ENCODE peak calls at places on chromosome 6, in eight cellular contexts. D, S, P, U, J, A, C and L are unnamed samples. For H3K79me2 and H3K36me3, the result is how much of the 10 kb centered on the place peaks cover.

GRCh38 chr6:47477497-47478232 is at the start of gene CD2AP:
- DNase-seq in P (peak), J (peak), C (peak), A (peak), D (peak), U (peak), S (peak), L (peak)

GRCh38 chr6:14444296-14444993 is 326.9 kb downstream of the CD83 start:
- DNase-seq in S (no peak), J (no peak), P (no peak), C (no peak), A (no peak), D (no peak), U (no peak), L (no peak)

GRCh38 chr6:90294614-90294988 is 2.0 kb downstream of the BACH2 start:
- DNase-seq in C (no peak), U (no peak), P (peak), A (no peak), D (peak), S (no peak), J (peak), L (peak)

GRCh38 chr6:158938811-158939254 is 61.2 kb downstream of the RSPH3 start:
- DNase-seq in U (peak), D (peak), J (no peak), C (no peak), P (peak), S (no peak), A (peak), L (peak)

GRCh38 chr6:166751051-166751595 is 124.1 kb upstream of the RPS6KA2 start:
- DNase-seq in S (no peak), D (peak), P (peak), J (peak), C (no peak), A (no peak), U (peak), L (peak)

GRCh38 chr6:9250852-9251251 is 815.5 kb upstream of the SLC35B3 start:
- DNase-seq in D (peak), C (peak), A (peak), J (peak), S (peak), U (no peak), P (peak), L (peak)

GRCh38 chr6:16764188-16764950 is 3.1 kb upstream of the ATXN1 start:
- DNase-seq in U (peak), A (peak), J (peak), S (peak), P (no peak), C (no peak), D (peak), L (no peak)

GRCh38 chr6:35044145-35044745 is 96.9 kb downstream of the TCP11 start:
- DNase-seq in A (no peak), P (peak), C (no peak), S (no peak), U (no peak), D (peak), J (peak), L (no peak)

GRCh38 chr6:124294572-124294971 is 490.9 kb downstream of the NKAIN2 start:
- DNase-seq in U (no peak), J (peak), A (no peak), C (no peak), D (no peak), S (peak), P (no peak), L (no peak)

GRCh38 chr6:27687154-27688013 is 214.5 kb upstream of the ZNF184 start:
- DNase-seq in U (peak), C (peak), S (peak), D (peak), J (peak), A (peak), P (peak), L (peak)

GRCh38 chr6:140371360-140371870 is 997.0 kb upstream of the CITED2 start:
- DNase-seq in D (no peak), J (no peak), U (no peak), P (no peak), C (no peak), S (no peak), A (no peak), L (no peak)

GRCh38 chr6:97240222-97240621 is 42.8 kb downstream of the MMS22L start:
- DNase-seq in J (peak), S (peak), U (no peak), P (no peak), C (no peak), A (no peak), D (no peak), L (no peak)

GRCh38 chr6:75204959-75205775 is 686 bp downstream of the COL12A1 start:
- DNase-seq in D (peak), J (peak), C (no peak), S (peak), A (peak), P (peak), U (no peak), L (no peak)

GRCh38 chr6:56647172-56647762 is 4.6 kb upstream of the DST start:
- DNase-seq in J (no peak), C (no peak), P (no peak), A (no peak), S (no peak), D (no peak), U (no peak), L (no peak)

GRCh38 chr6:149608381-149608982 is 40.0 kb downstream of the KATNA1 start:
- DNase-seq in J (no peak), S (no peak), U (peak), A (no peak), D (no peak), C (no peak), P (no peak), L (no peak)

GRCh38 chr6:84428300-84428907 is 201.0 kb upstream of the CEP162 start:
- DNase-seq in D (peak), A (peak), P (peak), U (peak), J (peak), C (no peak), S (peak), L (peak)

GRCh38 chr6:148342146-148343027 is at the start of gene SASH1:
- DNase-seq in A (peak), S (peak), C (peak), U (peak), P (peak), D (peak), J (peak), L (no peak)

GRCh38 chr6:81995548-81996289 is 243.2 kb upstream of the TENT5A start:
- DNase-seq in C (no peak), P (no peak), D (no peak), A (no peak), U (no peak), S (peak), J (peak), L (no peak)

GRCh38 chr6:157634566-157634965 is 188.5 kb upstream of the SNX9 start:
- DNase-seq in A (no peak), S (no peak), J (no peak), C (no peak), D (no peak), P (no peak), U (no peak), L (no peak)

GRCh38 chr6:7919871-7920270 is 9.3 kb upstream of the TXNDC5 start:
- DNase-seq in U (peak), S (peak), C (no peak), A (peak), J (peak), D (peak), P (no peak), L (no peak)

GRCh38 chr6:142275146-142276006 is 26.4 kb upstream of the ADGRG6 start:
- DNase-seq in P (no peak), S (peak), U (no peak), J (peak), C (no peak), D (peak), A (peak), L (no peak)

GRCh38 chr6:136721467-136721866 is 70.8 kb downstream of the MAP3K5 start:
- DNase-seq in J (no peak), C (no peak), A (no peak), U (no peak), P (no peak), D (no peak), S (no peak), L (no peak)

GRCh38 chr6:161163466-161164181 is 110.2 kb downstream of the AGPAT4 start:
- DNase-seq in P (no peak), C (no peak), S (no peak), J (no peak), D (peak), A (no peak), U (no peak), L (no peak)

GRCh38 chr6:151284431-151285060 is 44.8 kb downstream of the AKAP12 start:
- DNase-seq in C (no peak), S (no peak), U (peak), J (no peak), P (no peak), D (no peak), A (no peak), L (no peak)

GRCh38 chr6:114000066-114000465 is 29.1 kb upstream of the HDAC2 start:
- DNase-seq in A (no peak), U (no peak), S (peak), C (no peak), J (peak), P (no peak), D (no peak), L (no peak)

GRCh38 chr6:49001856-49002255 is 461.2 kb downstream of the MMUT start:
- DNase-seq in U (no peak), D (no peak), P (no peak), S (peak), A (no peak), J (peak), C (no peak), L (no peak)

GRCh38 chr6:43978473-43979360 is 148.5 kb downstream of the MRPL14 start:
- DNase-seq in A (no peak), U (no peak), P (no peak), D (no peak), C (no peak), J (no peak), S (no peak), L (no peak)

GRCh38 chr6:139062921-139063320 is 34.4 kb downstream of the ABRACL start:
- DNase-seq in D (no peak), J (peak), P (no peak), U (no peak), C (no peak), A (no peak), S (peak), L (no peak)

GRCh38 chr6:140051521-140052455 is 677.3 kb upstream of the CITED2 start:
- DNase-seq in D (no peak), C (no peak), A (no peak), S (peak), U (no peak), J (peak), P (no peak), L (no peak)

GRCh38 chr6:137451926-137452325 is 42.3 kb downstream of the OLIG3 start:
- DNase-seq in P (no peak), A (no peak), S (peak), D (no peak), J (peak), U (no peak), C (no peak), L (no peak)

GRCh38 chr6:140871911-140872310 is 1260.8 kb upstream of the GJE1 start:
- DNase-seq in D (no peak), A (no peak), P (no peak), S (peak), U (no peak), J (peak), C (no peak), L (no peak)

DNA sequence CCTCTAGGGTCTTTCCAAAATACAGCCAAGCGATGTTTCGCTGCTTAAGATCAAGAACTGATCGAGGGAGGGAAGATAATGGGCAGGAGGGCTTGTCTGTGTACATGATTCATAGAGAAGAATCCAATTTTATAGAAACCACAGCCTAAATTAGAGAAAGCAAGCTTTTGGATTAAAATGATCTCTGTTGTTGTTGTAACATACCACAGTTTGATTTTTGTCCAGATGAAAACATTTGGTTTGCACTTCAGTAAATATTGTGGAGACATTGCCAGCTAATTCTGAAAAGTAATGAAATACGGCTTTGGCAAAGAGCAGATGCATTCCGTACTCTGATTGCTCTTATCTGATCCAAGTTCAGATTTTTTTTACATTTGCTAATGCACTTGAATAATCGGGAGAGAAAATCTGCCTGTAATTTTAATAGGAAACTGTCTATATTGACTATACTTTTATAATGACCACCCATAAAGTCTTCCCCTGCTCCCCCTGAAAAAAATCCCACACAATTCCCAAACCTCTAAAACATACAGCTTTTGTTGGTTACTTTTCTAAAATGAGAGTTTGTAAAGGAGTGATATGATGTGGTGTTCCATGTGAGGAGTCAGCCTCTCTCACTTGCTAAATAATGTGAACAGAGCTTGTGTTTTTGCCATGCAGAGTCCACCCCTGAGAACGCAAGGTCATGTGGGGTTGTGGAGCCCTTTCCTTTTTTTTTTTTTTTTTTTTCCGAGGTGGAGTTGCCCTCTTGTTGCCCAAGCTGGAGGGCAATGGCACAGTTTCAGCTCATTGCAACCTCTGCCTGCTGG is 199.9 kb downstream of the DTNBP1 start:
- DNase-seq in J (peak), U (no peak), A (no peak), S (peak), C (no peak), P (no peak), D (no peak), L (no peak)
- H3K79me2 ChIP-seq in J (under half), U (under half), A (under half), S (half or more), C (half or more), P (half or more), D (half or more), L (under half)

GRCh38 chr6:169230322-169230665 is 23.4 kb downstream of the THBS2 start:
- DNase-seq in S (no peak), C (no peak), J (peak), P (no peak), U (no peak), D (no peak), A (no peak), L (no peak)
- H3K36me3 ChIP-seq in S (under half), C (under half), J (under half), P (under half), U (under half), D (under half), A (under half), L (under half)

GRCh38 chr6:10875026-10875425 is 6.8 kb downstream of the GCM2 start:
- DNase-seq in S (no peak), P (no peak), D (no peak), A (no peak), C (no peak), J (no peak), U (no peak), L (no peak)
- H3K79me2 ChIP-seq in S (under half), P (under half), D (under half), A (under half), C (under half), J (under half), U (under half), L (under half)

GRCh38 chr6:170136541-170137175 is 154.2 kb downstream of the DLL1 start:
- DNase-seq in J (no peak), A (no peak), U (no peak), D (no peak), C (no peak), S (no peak), P (no peak), L (no peak)

GRCh38 chr6:170135041-170135440 is 155.8 kb downstream of the DLL1 start:
- DNase-seq in D (no peak), S (no peak), U (no peak), P (no peak), C (no peak), A (no peak), J (no peak), L (no peak)

GRCh38 chr6:170137176-170137891 is 153.5 kb downstream of the DLL1 start:
- DNase-seq in C (no peak), P (no peak), A (no peak), U (no peak), S (no peak), J (no peak), D (no peak), L (no peak)

GRCh38 chr6:170135461-170135820 is 155.4 kb downstream of the DLL1 start:
- DNase-seq in A (no peak), P (no peak), D (no peak), S (no peak), U (no peak), C (no peak), J (no peak), L (no peak)

DNA sequence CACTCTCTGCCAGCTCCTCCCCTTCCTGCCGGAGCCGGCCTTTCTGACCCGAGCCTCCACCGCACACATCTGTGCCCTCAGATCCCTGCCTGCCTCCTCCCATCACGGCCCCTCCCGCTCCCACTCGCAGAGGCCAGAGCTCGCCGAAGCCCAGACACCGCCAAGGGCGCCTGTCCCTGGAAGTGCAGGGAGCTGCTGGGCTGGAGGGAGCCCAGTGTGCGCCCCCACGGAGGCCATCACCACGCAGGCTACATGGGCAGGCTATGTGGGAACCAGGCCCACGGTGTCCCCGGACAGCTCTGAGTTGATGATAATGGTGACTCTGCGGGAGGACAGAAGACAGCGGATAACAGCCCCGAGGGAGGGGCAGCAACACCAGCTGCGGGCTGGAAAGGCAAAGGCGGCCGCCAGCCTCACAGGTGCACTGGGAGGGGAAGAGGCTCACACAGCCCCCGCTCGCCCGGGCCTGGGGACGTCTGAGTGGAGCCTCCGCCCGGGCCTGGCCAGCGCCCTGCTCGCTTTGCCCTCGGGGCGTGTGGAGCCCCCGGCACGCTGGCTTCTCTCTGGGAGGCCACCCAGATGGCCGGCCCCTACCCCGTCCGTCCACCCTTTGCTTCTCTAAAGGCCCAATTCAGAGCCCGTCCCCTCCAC is 154.9 kb downstream of the DLL1 start:
- DNase-seq in C (no peak), D (no peak), U (no peak), A (no peak), J (no peak), S (no peak), P (no peak), L (no peak)
- H3K36me3 ChIP-seq in C (under half), D (under half), U (under half), A (under half), J (under half), S (under half), P (under half), L (under half)

DNA sequence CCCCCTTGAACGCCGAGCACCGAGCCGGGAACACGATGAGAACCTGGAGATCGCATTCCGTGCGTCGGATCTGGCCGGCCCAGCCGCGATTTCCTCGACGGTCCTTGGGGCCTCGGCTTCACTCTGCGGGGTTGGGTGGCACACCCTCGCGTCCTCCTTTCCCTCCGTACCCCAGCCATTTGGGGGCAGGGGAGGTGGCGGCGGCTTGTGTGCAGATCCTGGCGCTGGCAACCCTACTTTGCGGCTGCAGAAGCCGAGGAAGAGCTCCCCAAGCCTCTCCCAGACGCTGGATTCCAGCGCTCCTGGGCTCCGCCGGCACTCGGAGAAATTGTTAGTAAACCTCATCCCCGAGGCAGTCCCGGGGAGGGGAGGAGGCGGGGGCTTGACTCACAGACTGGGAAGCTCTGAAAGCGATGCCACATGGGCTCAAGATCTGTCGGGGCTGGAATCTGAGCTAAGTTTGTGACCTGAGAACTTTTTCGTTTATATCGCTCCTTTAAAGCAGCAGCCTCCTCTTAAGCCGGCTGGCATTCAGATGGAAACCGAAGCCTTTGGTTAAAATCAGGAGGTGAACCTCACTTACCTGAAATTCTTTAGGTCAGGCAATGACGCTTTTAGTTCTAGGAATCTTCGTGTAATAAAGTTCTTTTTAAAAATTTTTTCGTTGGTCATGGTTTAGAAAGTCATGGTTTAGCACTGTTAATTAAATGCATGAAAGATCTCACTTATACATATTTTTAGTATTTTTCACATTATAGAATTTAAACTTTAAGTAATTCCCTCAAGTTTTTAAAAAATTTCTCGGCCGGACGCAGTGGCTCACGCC is 850 bp downstream of the DSE start:
- DNase-seq in J (peak), S (peak), A (peak), C (peak), D (peak), U (no peak), P (peak), L (no peak)
- H3K79me2 ChIP-seq in J (under half), S (under half), A (under half), C (under half), D (under half), U (under half), P (under half), L (under half)

DNA sequence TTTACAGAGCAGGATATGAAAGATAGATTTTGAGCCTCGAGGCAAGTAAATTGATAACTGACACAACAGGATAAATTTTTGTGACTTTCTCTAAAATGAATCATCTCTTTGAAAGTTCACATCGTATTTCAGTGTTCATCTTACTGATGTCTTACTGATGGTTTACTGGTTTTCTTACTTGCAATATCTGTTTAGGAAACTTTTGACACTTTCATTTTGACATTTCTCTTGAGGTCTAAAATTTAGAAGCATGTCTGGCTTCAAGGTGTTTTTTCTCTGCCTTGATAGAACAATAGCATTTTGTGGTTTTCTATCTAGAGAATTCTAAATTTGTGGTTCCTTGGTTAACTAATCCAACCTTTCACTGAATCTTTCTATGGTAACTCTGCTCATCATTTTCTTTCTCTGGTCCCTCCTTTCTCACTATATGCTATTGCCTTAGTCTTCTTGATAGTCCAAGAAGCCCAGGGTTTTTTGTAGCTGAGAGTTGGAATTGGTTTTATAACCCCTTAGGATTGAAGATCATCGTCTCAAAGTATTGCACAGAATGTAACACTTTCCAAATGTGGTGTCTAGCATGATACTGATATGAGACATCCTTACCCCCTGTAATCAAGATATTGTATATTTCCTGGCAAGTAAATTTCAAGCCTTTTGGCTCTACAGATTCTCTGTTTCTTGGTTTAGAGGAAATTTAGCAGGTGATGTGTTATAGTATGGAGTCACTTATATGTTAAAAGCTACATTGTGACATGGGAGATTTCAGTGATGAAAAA is 98.7 kb downstream of the RNF144B start:
- DNase-seq in P (no peak), S (no peak), C (no peak), J (no peak), A (no peak), D (no peak), U (no peak), L (no peak)
- H3K36me3 ChIP-seq in P (under half), S (under half), C (under half), J (under half), A (under half), D (under half), U (under half), L (under half)

GRCh38 chr6:41695825-41696224 is 39.6 kb downstream of the TFEB start:
- DNase-seq in C (no peak), P (no peak), D (no peak), S (no peak), A (no peak), J (no peak), U (no peak), L (no peak)
- H3K79me2 ChIP-seq in C (under half), P (under half), D (under half), S (under half), A (under half), J (under half), U (half or more), L (under half)